ENCODE peak calls at places on chromosomes 3 and 15, in four cellular contexts. Z is psoas muscle, O is IMR-90, W is AG04449. K is an unnamed sample.

GRCh38 chr3:156150434-156151066 is 30.2 kb downstream of the KCNAB1 start:
- DNase-seq in W (peak; percentile 16), O (peak; percentile 64), Z (no peak), K (peak; percentile 76)

GRCh38 chr3:52820741-52821140 is 9.7 kb downstream of the ITIH4 start:
- DNase-seq in Z (no peak), W (no peak), O (peak; percentile 6), K (peak; percentile 26)

GRCh38 chr3:105868450-105868744 is 415 bp downstream of the CBLB start:
- DNase-seq in Z (peak; percentile 53), O (peak; percentile 52), W (no peak), K (peak; percentile 78)

GRCh38 chr3:59486468-59486964 is 436.7 kb upstream of the CFAP20DC start:
- DNase-seq in O (no peak), Z (no peak), W (no peak), K (no peak)

GRCh38 chr3:20256144-20256543 is 70.1 kb upstream of the SGO1 start:
- DNase-seq in Z (no peak), O (no peak), W (no peak), K (no peak)

GRCh38 chr3:27720899-27721716 is 1.0 kb downstream of the EOMES start:
- DNase-seq in Z (no peak), O (no peak), W (no peak), K (no peak)

GRCh38 chr15:77508541-77509505 is 88.1 kb downstream of the HMG20A start:
- DNase-seq in W (no peak), O (peak; percentile 71), Z (peak; percentile 36), K (peak; percentile 48)

GRCh38 chr3:48747703-48748102 is 30.7 kb upstream of the IP6K2 start:
- DNase-seq in Z (peak; percentile 58), O (no peak), W (no peak), K (no peak)

GRCh38 chr15:77415450-77416448 is 4.2 kb downstream of the PEAK1 start:
- DNase-seq in W (no peak), Z (peak; percentile 45), O (peak; percentile 60), K (no peak)

GRCh38 chr15:96046620-96047240 is 283.8 kb upstream of the NR2F2 start:
- DNase-seq in O (no peak), Z (no peak), W (no peak), K (no peak)

GRCh38 chr3:2511356-2511755 is 412.7 kb downstream of the CNTN4 start:
- DNase-seq in O (no peak), W (no peak), Z (no peak), K (no peak)

GRCh38 chr3:69072928-69073327 is 7.2 kb downstream of the UBA3 start:
- DNase-seq in O (no peak), W (no peak), Z (no peak), K (no peak)

GRCh38 chr3:164467027-164467426 is 611.3 kb downstream of the SI start:
- DNase-seq in O (no peak), W (no peak), Z (no peak), K (no peak)

GRCh38 chr15:44075535-44075934 is 119.5 kb downstream of the FRMD5 start:
- DNase-seq in W (no peak), Z (no peak), O (no peak), K (no peak)

GRCh38 chr15:90957105-90957790 is 2.6 kb downstream of the RCCD1 start:
- DNase-seq in O (peak; percentile 39), Z (no peak), W (no peak), K (peak; percentile 54)

GRCh38 chr3:3799173-3800075 is at the start of gene LRRN1:
- DNase-seq in O (no peak), Z (peak; percentile 69), W (no peak), K (no peak)

GRCh38 chr3:13718000-13718399 is 161.9 kb downstream of the WNT7A start:
- DNase-seq in W (no peak), O (no peak), Z (no peak), K (no peak)

GRCh38 chr15:81330351-81331085 is 6.6 kb upstream of the STARD5 start:
- DNase-seq in W (no peak), Z (no peak), O (no peak), K (no peak)

GRCh38 chr15:66115568-66116206 is 137.9 kb downstream of the MEGF11 start:
- DNase-seq in O (no peak), Z (no peak), W (no peak), K (no peak)

GRCh38 chr3:72761410-72761809 is 86.8 kb downstream of the SHQ1 start:
- DNase-seq in Z (no peak), O (no peak), W (no peak), K (no peak)

GRCh38 chr3:58237940-58238681 is 519 bp downstream of the ABHD6 start:
- DNase-seq in Z (peak; percentile 65), W (no peak), O (peak; percentile 21), K (peak; percentile 40)

GRCh38 chr3:3847994-3848970 is 49.1 kb downstream of the LRRN1 start:
- DNase-seq in W (no peak), Z (no peak), O (no peak), K (no peak)

GRCh38 chr15:92657486-92657885 is 1.9 kb upstream of the FAM174B start:
- DNase-seq in O (no peak), W (no peak), Z (no peak), K (no peak)

GRCh38 chr15:40103124-40103858 is 5.4 kb downstream of the BMF start:
- DNase-seq in O (peak; percentile 79), Z (peak; percentile 84), W (no peak), K (peak; percentile 73)

GRCh38 chr3:178752843-178753242 is 216.6 kb downstream of the KCNMB2 start:
- DNase-seq in W (no peak), Z (no peak), O (no peak), K (no peak)

GRCh38 chr3:69066121-69066520 is 14.0 kb upstream of the TMF1 start:
- DNase-seq in W (no peak), Z (no peak), O (no peak), K (no peak)

GRCh38 chr3:65483475-65483874 is 555.2 kb downstream of the MAGI1 start:
- DNase-seq in W (peak; percentile 7), Z (peak; percentile 14), O (no peak), K (peak; percentile 82)
- H3K4me3 ChIP-seq in W (no peak overlapping the region), Z (peak overlapping the region; percentile 6), O (no peak overlapping the region), K (no peak overlapping the region)

GRCh38 chr3:191415566-191415965 is 45.4 kb upstream of the PYDC2 start:
- DNase-seq in O (no peak), Z (no peak), W (no peak), K (no peak)

GRCh38 chr3:191417457-191417729 is 43.6 kb upstream of the PYDC2 start:
- DNase-seq in Z (no peak), O (no peak), W (no peak), K (no peak)

GRCh38 chr3:191412764-191413163 is 48.2 kb upstream of the PYDC2 start:
- DNase-seq in W (peak; percentile 82), O (peak; percentile 97), Z (no peak), K (peak; percentile 80)

GRCh38 chr3:191414286-191414685 is 46.7 kb upstream of the PYDC2 start:
- DNase-seq in O (peak; percentile 18), W (no peak), Z (no peak), K (no peak)

DNA sequence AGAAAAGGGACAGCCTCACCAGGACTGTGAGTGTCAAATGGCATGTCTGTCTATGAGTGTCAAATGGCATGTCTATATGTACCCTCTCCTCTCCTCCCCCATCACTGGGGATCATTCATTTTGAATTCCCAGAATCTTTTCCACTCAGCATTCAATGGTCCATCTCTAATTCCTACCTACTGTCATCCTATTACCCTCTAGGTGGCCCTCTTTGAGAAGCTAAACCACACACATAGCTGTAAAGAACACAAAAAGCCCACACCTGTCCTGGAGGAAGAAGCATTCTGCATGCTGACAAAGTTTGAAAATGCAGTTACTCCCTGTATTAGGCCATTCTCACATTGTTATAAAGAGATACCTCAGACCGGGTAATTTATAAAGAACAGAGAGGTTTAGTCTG is 46.2 kb upstream of the PYDC2 start:
- DNase-seq in Z (no peak), O (no peak), W (no peak), K (no peak)
- TF ChIP-seq CTCF in Z (no peak), O (no peak), W (no peak), K (no peak)

DNA sequence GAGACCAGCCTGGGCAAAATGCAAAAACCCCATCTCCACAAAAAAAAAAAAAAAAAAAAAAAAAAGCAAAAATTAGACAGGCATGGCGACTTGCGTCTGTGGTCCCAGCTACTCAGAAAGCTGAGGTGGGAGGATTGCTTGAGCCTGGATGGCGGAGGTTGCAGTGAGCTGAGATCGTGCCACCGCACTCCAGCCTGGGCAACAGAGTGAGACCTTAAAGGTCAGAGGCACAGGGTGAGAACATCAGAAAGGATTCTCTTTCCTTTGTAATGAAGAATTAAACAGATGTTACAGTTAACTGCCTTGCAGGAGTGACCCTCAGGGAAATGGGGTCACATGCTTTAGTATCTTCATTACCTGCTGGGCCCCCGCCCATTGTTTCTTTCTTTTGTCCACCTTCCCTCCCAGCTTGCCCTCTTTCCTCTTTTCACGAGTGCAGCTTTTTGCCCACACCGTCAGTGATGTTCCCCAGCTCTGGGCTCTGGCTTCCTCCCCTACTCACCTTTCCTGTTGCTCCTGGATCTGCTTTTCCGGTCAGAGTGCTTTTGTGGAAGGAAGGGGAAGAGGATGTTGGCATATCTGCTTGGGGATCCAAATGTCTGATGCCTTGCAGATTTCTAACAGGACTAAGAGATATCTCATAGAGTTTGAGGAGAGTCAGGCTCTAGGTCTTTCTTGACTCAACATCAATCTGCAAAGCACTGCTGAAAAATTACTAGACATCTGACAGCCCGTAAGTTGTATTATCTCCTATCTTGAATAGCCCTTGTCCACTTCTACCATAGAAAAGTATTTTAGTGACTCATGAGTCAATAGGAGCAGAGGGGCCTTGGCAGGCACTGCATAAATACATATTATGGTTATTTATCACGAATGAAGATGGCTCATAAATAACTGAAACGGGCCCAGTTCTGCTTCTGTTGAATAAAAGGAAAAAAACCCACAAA is 35.6 kb upstream of the NDUFB4 start:
- DNase-seq in Z (no peak), W (no peak), O (no peak), K (no peak)
- H3K4me3 ChIP-seq in Z (no peak overlapping the region), W (no peak overlapping the region), O (no peak overlapping the region), K (no peak overlapping the region)

DNA sequence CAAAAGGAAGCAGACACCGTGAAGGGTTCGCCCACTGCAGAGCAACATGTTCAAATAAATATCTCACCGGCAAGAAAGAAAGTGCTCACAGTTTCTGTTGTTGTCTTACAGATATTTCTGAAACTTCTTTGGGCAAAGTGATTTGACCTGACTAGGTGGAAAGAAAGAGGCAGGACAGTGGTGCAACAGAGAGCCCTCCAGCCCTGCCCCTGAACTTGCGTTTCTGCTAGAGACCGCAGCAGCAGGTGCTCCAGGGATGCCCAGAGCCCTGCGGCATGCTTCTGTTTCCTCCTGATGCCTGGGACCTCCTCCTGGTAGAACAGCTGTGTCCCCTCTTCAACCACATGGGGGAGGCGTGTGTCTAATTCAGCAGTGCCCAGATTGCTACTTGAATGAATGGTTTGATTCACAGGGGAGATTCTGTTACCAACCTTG is 123.4 kb downstream of the ATP10A start:
- DNase-seq in O (peak; percentile 64), W (no peak), Z (no peak), K (peak; percentile 47)
- TF ChIP-seq CTCF in O (peak; percentile 63), W (peak; percentile 52), Z (peak; percentile 27), K (peak; percentile 36)

GRCh38 chr3:128122013-128122412 is 1.6 kb downstream of the RUVBL1 start:
- DNase-seq in W (no peak), O (no peak), Z (no peak), K (no peak)
- H3K4me3 ChIP-seq in W (no peak overlapping the region), O (no peak overlapping the region), Z (peak overlapping the region; percentile 89), K (no peak overlapping the region)

GRCh38 chr3:197331131-197331530 is 32.7 kb upstream of the DLG1 start:
- DNase-seq in O (no peak), W (no peak), Z (no peak), K (no peak)
- TF ChIP-seq CTCF in O (no peak), W (no peak), Z (no peak), K (peak; percentile 26)